ENCODE peak calls at places on chromosomes 16 and 17, in four cellular contexts. Z, L, W and J are unnamed samples.

GRCh38 chr17:4947411-4948165 is 742 bp downstream of the PFN1 start:
- DNase-seq in Z (no peak), L (peak; percentile 50), W (peak; percentile 59), J (peak; percentile 76)

GRCh38 chr17:77228224-77229215 is 87.8 kb downstream of the SEC14L1 start:
- DNase-seq in Z (no peak), L (no peak), W (no peak), J (no peak)

GRCh38 chr17:67283727-67284516 is 38.9 kb upstream of the HELZ start:
- DNase-seq in Z (no peak), L (no peak), W (no peak), J (no peak)

GRCh38 chr16:25707982-25708583 is 16.3 kb downstream of the HS3ST4 start:
- DNase-seq in Z (no peak), L (peak; percentile 53), W (peak; percentile 58), J (peak; percentile 52)

GRCh38 chr16:49469930-49470451 is 96.4 kb downstream of the C16orf78 start:
- DNase-seq in Z (no peak), L (no peak), W (no peak), J (no peak)

GRCh38 chr17:46763416-46763815 is 55.1 kb downstream of the WNT3 start:
- DNase-seq in Z (no peak), L (no peak), W (no peak), J (no peak)

GRCh38 chr17:3894927-3895343 is 2.1 kb upstream of the CAMKK1 start:
- DNase-seq in Z (no peak), L (no peak), W (no peak), J (peak; percentile 52)

GRCh38 chr16:23496826-23497542 is 13.3 kb downstream of the GGA2 start:
- DNase-seq in Z (no peak), L (no peak), W (no peak), J (no peak)

GRCh38 chr17:28268610-28269313 is 50.2 kb upstream of the TMEM97 start:
- DNase-seq in Z (no peak), L (no peak), W (no peak), J (no peak)

GRCh38 chr17:43515641-43516040 is 30.5 kb downstream of the ETV4 start:
- DNase-seq in Z (no peak), L (no peak), W (no peak), J (no peak)

GRCh38 chr17:44911133-44912001 is 3.9 kb downstream of the GFAP start:
- DNase-seq in Z (peak; percentile 58), L (peak; percentile 74), W (peak; percentile 83), J (peak; percentile 87)

GRCh38 chr16:79071424-79071823 is 529.1 kb downstream of the MAF start:
- DNase-seq in Z (no peak), L (no peak), W (no peak), J (no peak)

GRCh38 chr17:80113033-80113484 is 11.7 kb downstream of the GAA start:
- DNase-seq in Z (no peak), L (no peak), W (no peak), J (no peak)

GRCh38 chr17:80110927-80111701 is 9.7 kb downstream of the GAA start:
- DNase-seq in Z (no peak), L (no peak), W (peak; percentile 9), J (no peak)

GRCh38 chr17:80112471-80113032 is 11.2 kb downstream of the GAA start:
- DNase-seq in Z (no peak), L (no peak), W (peak; percentile 10), J (no peak)

GRCh38 chr17:80110447-80110812 is 9.0 kb downstream of the GAA start:
- DNase-seq in Z (no peak), L (no peak), W (peak; percentile 2), J (no peak)

DNA sequence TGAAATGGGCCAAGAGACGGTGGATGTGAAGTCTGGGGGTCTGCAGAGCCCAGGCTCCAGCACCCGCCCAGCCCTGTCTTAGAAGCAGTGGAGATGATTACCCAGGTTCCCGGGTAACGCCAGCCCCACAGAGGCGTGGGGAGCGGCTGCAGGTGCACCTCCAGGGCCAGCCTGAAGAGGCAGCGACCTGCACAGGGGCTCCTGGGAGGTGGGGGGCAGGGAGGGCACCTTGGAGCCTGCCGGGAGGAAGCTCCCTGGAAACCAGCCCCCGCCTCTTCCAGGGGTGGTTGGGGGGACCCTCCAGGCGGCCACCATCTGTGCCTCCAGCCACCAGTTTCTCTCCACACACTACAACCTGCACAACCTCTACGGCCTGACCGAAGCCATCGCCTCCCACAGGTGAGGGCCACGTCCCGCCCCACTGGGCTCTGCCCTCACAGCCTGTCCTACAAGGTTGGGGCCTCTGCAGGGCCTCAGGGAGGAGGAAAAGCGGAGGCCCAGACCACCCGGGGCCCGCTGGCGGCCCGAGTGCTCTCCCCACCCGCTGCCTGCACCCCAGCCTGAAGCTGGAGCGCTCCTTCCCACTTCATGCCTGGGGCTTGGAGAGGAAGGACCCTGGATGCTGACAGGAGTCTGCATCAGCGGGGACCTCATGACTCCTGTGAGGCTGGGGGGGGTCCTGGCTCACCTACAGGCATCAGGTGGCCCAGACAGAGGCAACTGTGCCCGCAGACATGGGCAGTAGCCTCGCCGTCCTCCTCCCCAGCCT is 10.5 kb downstream of the GAA start:
- DNase-seq in Z (no peak), L (no peak), W (peak; percentile 41), J (peak; percentile 36)
- TF ChIP-seq JUN in Z (no peak), L (no peak), W (no peak), J (no peak)

DNA sequence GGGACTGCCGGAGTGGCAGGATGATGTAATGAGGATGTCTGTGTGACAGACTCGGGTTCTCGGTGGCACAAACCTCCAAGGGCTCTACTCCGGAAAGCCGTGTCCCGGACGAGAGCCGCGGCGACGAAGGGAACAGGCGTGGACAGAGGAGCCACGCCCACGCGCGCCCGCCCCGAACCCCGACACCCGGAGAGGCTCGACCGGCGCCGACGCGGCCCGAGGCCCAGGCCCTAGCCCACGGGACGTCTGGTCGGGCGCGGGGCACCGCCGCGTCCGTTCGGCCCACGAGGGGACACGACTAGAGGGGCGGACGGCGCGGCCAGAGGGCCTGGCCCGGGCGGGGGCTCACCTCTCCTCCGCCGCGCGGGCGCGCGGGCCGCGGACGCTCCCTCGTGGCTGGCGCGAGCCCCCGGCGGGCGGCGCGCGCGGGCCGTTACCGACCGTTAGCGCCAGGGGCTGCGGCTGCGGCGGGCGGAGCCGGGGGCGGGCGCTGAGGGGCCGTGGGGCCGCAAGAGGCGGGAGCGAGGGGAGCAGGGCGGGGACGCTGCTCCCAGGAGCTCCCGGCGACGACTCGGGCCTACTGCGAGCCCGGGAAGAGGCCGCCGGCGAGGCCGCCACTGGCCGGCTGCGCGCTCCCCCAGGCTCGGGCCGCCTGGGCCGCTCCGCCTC is 2.1 kb upstream of the IRX5 start:
- DNase-seq in Z (no peak), L (no peak), W (no peak), J (peak; percentile 23)
- TF ChIP-seq JUN in Z (no peak), L (no peak), W (no peak), J (no peak)

DNA sequence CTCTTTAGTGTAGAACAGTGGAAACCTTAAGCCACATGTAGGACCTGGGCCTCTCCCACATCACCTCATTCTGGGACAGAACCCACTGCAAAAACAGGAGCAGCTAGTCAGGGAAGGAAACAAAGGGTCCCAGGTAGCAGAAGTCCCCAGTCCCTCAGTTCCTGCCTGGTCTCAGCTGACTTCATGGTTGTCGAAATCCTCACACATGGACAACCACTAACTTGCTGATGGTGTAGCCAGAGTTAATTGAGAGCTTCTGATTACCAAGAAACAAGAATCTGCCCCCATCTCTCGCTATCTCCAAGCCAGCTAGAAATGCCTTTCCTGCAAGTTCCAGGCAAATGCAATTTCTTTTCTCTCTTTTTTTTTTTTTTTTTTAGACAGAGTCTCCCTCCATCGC is 3.6 kb upstream of the ARL5C start:
- DNase-seq in Z (no peak), L (no peak), W (no peak), J (no peak)
- TF ChIP-seq JUN in Z (no peak), L (no peak), W (no peak), J (no peak)

DNA sequence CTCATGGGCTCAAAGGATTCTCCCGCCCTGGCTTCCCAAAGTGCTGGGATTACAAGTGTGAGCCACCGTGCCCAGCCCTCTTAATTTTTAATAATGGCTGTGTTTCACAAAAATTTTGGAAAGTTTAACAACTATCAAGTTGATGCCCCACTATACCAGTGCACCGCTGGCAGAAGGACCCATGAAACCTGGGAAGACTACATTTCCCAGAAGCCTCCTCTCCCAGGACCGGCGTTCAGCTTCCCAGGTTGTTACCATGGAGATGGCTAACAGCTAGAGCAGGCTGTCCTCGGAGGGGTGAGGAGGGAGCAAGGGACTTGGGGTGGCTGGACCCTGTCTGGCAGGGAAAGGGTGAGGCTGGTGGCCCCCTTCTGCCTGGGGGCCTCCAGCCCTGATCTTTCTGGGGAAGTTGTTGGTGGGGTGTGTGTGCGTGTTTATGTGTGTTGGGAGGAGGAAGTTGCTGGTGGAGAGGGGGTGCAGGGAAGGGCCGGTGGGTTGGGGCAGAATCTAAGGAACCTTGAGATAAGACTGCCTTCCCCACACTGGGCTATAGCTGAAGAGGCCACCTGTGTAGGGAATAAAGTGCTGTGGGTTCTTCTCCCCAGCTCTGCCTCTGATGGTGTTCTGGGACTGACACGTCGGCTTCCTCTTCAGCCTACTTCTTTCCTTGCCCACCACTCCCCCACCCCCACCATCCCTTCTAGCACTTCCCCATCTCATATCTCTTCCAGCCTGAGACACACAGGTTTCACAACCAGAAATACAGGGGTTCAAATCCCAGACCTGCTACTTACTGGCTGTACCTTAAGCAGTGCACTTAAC is at the start of gene DRC7:
- DNase-seq in Z (peak; percentile 19), L (peak; percentile 86), W (peak; percentile 74), J (peak; percentile 93)
- TF ChIP-seq JUN in Z (no peak), L (no peak), W (no peak), J (no peak)